ENCODE peak calls at places on chromosomes 6 and 20, in seven cellular contexts. B is neuronal stem cell, M is H9, E is IMR-90, F is mesenchymal stem cell, J is trophoblast cell, X is H1. Z is an unnamed sample.

GRCh38 chr20:13744403-13744802 is 40.3 kb downstream of the ESF1 start:
- DNase-seq in B (no peak), M (no peak), E (no peak), F (no peak), J (no peak), X (no peak), Z (no peak)

GRCh38 chr20:44019638-44020335 is 105.1 kb downstream of the TOX2 start:
- DNase-seq in B (no peak), M (no peak), E (peak; percentile 23), F (peak; percentile 31), J (no peak), X (no peak), Z (peak; percentile 44)

GRCh38 chr6:136846046-136846445 is 23.7 kb downstream of the PEX7 start:
- DNase-seq in B (peak; percentile 32), M (no peak), E (peak; percentile 80), F (peak; percentile 57), J (peak; percentile 78), X (no peak), Z (peak; percentile 70)

GRCh38 chr6:33875696-33876095 is 71.9 kb upstream of the MLN start:
- DNase-seq in B (no peak), M (no peak), E (no peak), F (no peak), J (no peak), X (no peak), Z (peak; percentile 36)

GRCh38 chr6:62324817-62325216 is 38.8 kb upstream of the KHDRBS2 start:
- DNase-seq in B (no peak), M (no peak), E (no peak), F (no peak), J (no peak), X (no peak), Z (no peak)

GRCh38 chr6:113701552-113702254 is 155.4 kb upstream of the MARCKS start:
- DNase-seq in B (no peak), M (no peak), E (no peak), F (no peak), J (no peak), X (no peak), Z (no peak)

GRCh38 chr6:121236984-121237383 is 97.3 kb downstream of the TBC1D32 start:
- DNase-seq in B (no peak), M (no peak), E (no peak), F (peak; percentile 3), J (no peak), X (no peak), Z (no peak)

GRCh38 chr6:39772559-39773283 is 19.5 kb upstream of the DAAM2 start:
- DNase-seq in B (no peak), M (no peak), E (peak; percentile 63), F (peak; percentile 83), J (peak; percentile 83), X (no peak), Z (no peak)

GRCh38 chr6:37972994-37973757 is 153.6 kb downstream of the ZFAND3 start:
- DNase-seq in B (no peak), M (no peak), E (no peak), F (peak; percentile 43), J (peak; percentile 36), X (no peak), Z (peak; percentile 17)

GRCh38 chr20:58870293-58871014 is 17.9 kb downstream of the GNAS start:
- DNase-seq in B (peak; percentile 74), M (peak; percentile 77), E (peak; percentile 47), F (peak; percentile 57), J (peak; percentile 84), X (no peak), Z (peak; percentile 78)

GRCh38 chr6:3455490-3456394 is 1.1 kb downstream of the SLC22A23 start:
- DNase-seq in B (no peak), M (peak; percentile 44), E (no peak), F (no peak), J (peak; percentile 13), X (no peak), Z (peak; percentile 50)

GRCh38 chr20:63402178-63402859 is 41.2 kb upstream of the CHRNA4 start:
- DNase-seq in B (no peak), M (no peak), E (no peak), F (no peak), J (no peak), X (no peak), Z (no peak)

GRCh38 chr6:157891544-157892362 is 68.7 kb downstream of the SNX9 start:
- DNase-seq in B (no peak), M (no peak), E (no peak), F (no peak), J (no peak), X (no peak), Z (peak; percentile 53)

GRCh38 chr6:113447088-113447831 is 409.9 kb upstream of the MARCKS start:
- DNase-seq in B (no peak), M (no peak), E (peak; percentile 97), F (peak; percentile 95), J (peak; percentile 80), X (no peak), Z (no peak)

GRCh38 chr6:150667977-150668716 is 68.5 kb downstream of the PLEKHG1 start:
- DNase-seq in B (peak; percentile 80), M (no peak), E (peak; percentile 58), F (peak; percentile 69), J (peak; percentile 95), X (no peak), Z (peak; percentile 54)

GRCh38 chr20:47353697-47354387 is 2.7 kb downstream of the ZMYND8 start:
- DNase-seq in B (no peak), M (no peak), E (no peak), F (peak; percentile 42), J (no peak), X (no peak), Z (no peak)

GRCh38 chr6:157045831-157046454 is 268.8 kb downstream of the ARID1B start:
- DNase-seq in B (no peak), M (no peak), E (peak; percentile 82), F (peak; percentile 76), J (peak; percentile 54), X (no peak), Z (peak; percentile 82)

GRCh38 chr6:135347887-135348286 is 149.7 kb downstream of the AHI1 start:
- DNase-seq in B (no peak), M (no peak), E (no peak), F (no peak), J (no peak), X (no peak), Z (peak; percentile 52)

GRCh38 chr6:31407699-31408098 is 4.3 kb downstream of the MICA start:
- DNase-seq in B (no peak), M (no peak), E (peak; percentile 78), F (peak; percentile 83), J (peak; percentile 47), X (no peak), Z (no peak)

GRCh38 chr6:35687658-35688604 is 784 bp downstream of the FKBP5 start:
- DNase-seq in B (peak; percentile 45), M (peak; percentile 69), E (peak; percentile 57), F (peak; percentile 62), J (peak; percentile 39), X (no peak), Z (peak; percentile 78)

DNA sequence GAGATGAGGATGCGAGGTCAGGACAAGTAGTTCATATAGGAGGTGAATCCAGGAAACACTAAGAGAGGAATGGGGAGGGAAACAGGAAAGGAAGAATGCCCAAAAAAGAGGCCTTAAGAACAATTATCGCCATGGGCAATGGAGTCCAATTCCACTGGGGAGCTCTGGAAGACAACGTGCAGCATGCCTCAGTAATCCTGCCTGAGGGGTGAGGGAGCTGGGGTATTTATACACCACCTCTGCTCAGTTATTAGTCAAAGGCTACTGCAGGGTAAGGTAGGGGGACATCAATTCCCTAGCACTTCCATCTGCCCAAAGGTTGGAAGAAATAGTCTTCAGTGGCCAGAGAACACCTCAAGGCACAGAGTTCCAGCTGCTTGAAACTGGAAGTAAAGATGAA is 96.4 kb downstream of the ZNF217 start:
- DNase-seq in B (no peak), M (no peak), E (no peak), F (no peak), J (no peak), X (no peak), Z (no peak)
- H3K18ac ChIP-seq in B (no peak overlapping the region), M (no peak overlapping the region), E (no peak overlapping the region), F (no peak overlapping the region), J (no peak overlapping the region), X (no peak overlapping the region), Z (no peak overlapping the region)

GRCh38 chr20:25544760-25545159 is 40.6 kb downstream of the NINL start:
- DNase-seq in B (no peak), M (no peak), E (no peak), F (no peak), J (no peak), X (no peak), Z (peak; percentile 64)
- H3K4me1 ChIP-seq in B (peaks cover 26% of the 10 kb centered on the region), M (peaks cover 14% of the 10 kb centered on the region), E (peaks cover 25% of the 10 kb centered on the region), F (peaks cover 26% of the 10 kb centered on the region), J (peaks cover 29% of the 10 kb centered on the region), X (peaks cover 9% of the 10 kb centered on the region), Z (peaks cover 24% of the 10 kb centered on the region)

GRCh38 chr20:3749689-3750639 is 17.5 kb downstream of the HSPA12B start:
- DNase-seq in B (peak; percentile 64), M (peak; percentile 86), E (no peak), F (peak; percentile 41), J (peak; percentile 41), X (peak; percentile 46), Z (peak; percentile 72)
- H3K18ac ChIP-seq in B (peak overlapping the region; percentile 94), M (no peak overlapping the region), E (no peak overlapping the region), F (peak overlapping the region; percentile 56), J (no peak overlapping the region), X (peak overlapping the region; percentile 66), Z (no peak overlapping the region)

GRCh38 chr6:159981171-159981571 is 12.3 kb downstream of the IGF2R start:
- DNase-seq in B (no peak), M (no peak), E (no peak), F (no peak), J (no peak), X (no peak), Z (no peak)
- H3K4me1 ChIP-seq in B (peaks cover 51% of the 10 kb centered on the region), M (peaks cover 18% of the 10 kb centered on the region), E (peaks cover 38% of the 10 kb centered on the region), F (peaks cover 43% of the 10 kb centered on the region), J (peaks cover 29% of the 10 kb centered on the region), X (peaks cover 19% of the 10 kb centered on the region), Z (peaks cover 13% of the 10 kb centered on the region)

Z was measured in mesendoderm.